ENCODE peak calls at places on chromosomes 1 and 21, in nine cellular contexts. I is heart left ventricle, R is heart right ventricle, Z is astrocyte, V is hepatocyte, D is WTC11, F is psoas muscle, Y is breast epithelium, J is ascending aorta. U is an unnamed sample.

GRCh38 chr1:53625766-53626520 is 113.0 kb downstream of the GLIS1 start:
- DNase-seq in I (no peak), R (no peak), Z (no peak), V (no peak), D (no peak), F (no peak), Y (peak; percentile 12), J (no peak), U (no peak)

GRCh38 chr1:16068356-16069270 is 4.8 kb downstream of the FAM131C start:
- DNase-seq in I (peak; percentile 83), R (peak; percentile 65), Z (no peak), V (peak; percentile 57), D (no peak), F (peak; percentile 38), Y (no peak), J (no peak), U (no peak)

GRCh38 chr1:47950481-47950880 is 46.7 kb downstream of the TRABD2B start:
- DNase-seq in I (no peak), R (no peak), Z (no peak), V (no peak), D (no peak), F (no peak), Y (no peak), J (no peak), U (no peak)

GRCh38 chr1:154851392-154852177 is 18.5 kb downstream of the KCNN3 start:
- DNase-seq in I (no peak), R (no peak), Z (no peak), V (no peak), D (peak; percentile 58), F (peak; percentile 50), Y (no peak), J (no peak), U (no peak)

GRCh38 chr21:17414766-17415165 is 98.1 kb upstream of the CXADR start:
- DNase-seq in I (no peak), R (no peak), Z (no peak), V (no peak), D (no peak), F (no peak), Y (no peak), J (no peak), U (no peak)

GRCh38 chr1:100719490-100719889 is at the start of gene VCAM1:
- DNase-seq in I (no peak), R (peak; percentile 23), Z (no peak), V (peak; percentile 36), D (peak; percentile 17), F (no peak), Y (no peak), J (no peak), U (peak; percentile 85)

GRCh38 chr1:98429851-98430496 is 231.5 kb upstream of the SNX7 start:
- DNase-seq in I (no peak), R (no peak), Z (no peak), V (peak; percentile 17), D (no peak), F (no peak), Y (no peak), J (no peak), U (no peak)

GRCh38 chr1:169070547-169070946 is 35.9 kb upstream of the ATP1B1 start:
- DNase-seq in I (no peak), R (no peak), Z (no peak), V (no peak), D (no peak), F (no peak), Y (no peak), J (no peak), U (no peak)

GRCh38 chr1:208254862-208255261 is 10.7 kb upstream of the PLXNA2 start:
- DNase-seq in I (no peak), R (no peak), Z (peak; percentile 89), V (no peak), D (no peak), F (no peak), Y (no peak), J (no peak), U (peak; percentile 80)

GRCh38 chr1:26471498-26472329 is 526 bp upstream of the HMGN2 start:
- DNase-seq in I (peak; percentile 82), R (peak; percentile 47), Z (peak; percentile 57), V (peak; percentile 88), D (peak; percentile 73), F (peak; percentile 71), Y (peak; percentile 70), J (peak; percentile 12), U (peak; percentile 81)

GRCh38 chr1:232754930-232755329 is 50.3 kb upstream of the MAP10 start:
- DNase-seq in I (no peak), R (no peak), Z (no peak), V (no peak), D (no peak), F (no peak), Y (no peak), J (no peak), U (no peak)

GRCh38 chr1:33819290-33819912 is 44.5 kb upstream of the HMGB4 start:
- DNase-seq in I (no peak), R (no peak), Z (no peak), V (no peak), D (no peak), F (no peak), Y (no peak), J (no peak), U (no peak)

GRCh38 chr1:56123421-56123820 is 455.9 kb downstream of the PLPP3 start:
- DNase-seq in I (no peak), R (no peak), Z (peak; percentile 53), V (no peak), D (no peak), F (no peak), Y (no peak), J (no peak), U (peak; percentile 43)

GRCh38 chr1:228734881-228735801 is at the start of gene RHOU:
- DNase-seq in I (peak; percentile 82), R (peak; percentile 70), Z (peak; percentile 18), V (peak; percentile 93), D (peak; percentile 63), F (peak; percentile 80), Y (peak; percentile 79), J (peak; percentile 19), U (peak; percentile 57)
- TF ChIP-seq CTCF in I (peak; percentile 86), R (peak; percentile 86), Z (no peak), V (peak; percentile 50), D (peak; percentile 59), F (peak; percentile 86), Y (peak; percentile 95), J (peak; percentile 49), U (peak; percentile 42)

DNA sequence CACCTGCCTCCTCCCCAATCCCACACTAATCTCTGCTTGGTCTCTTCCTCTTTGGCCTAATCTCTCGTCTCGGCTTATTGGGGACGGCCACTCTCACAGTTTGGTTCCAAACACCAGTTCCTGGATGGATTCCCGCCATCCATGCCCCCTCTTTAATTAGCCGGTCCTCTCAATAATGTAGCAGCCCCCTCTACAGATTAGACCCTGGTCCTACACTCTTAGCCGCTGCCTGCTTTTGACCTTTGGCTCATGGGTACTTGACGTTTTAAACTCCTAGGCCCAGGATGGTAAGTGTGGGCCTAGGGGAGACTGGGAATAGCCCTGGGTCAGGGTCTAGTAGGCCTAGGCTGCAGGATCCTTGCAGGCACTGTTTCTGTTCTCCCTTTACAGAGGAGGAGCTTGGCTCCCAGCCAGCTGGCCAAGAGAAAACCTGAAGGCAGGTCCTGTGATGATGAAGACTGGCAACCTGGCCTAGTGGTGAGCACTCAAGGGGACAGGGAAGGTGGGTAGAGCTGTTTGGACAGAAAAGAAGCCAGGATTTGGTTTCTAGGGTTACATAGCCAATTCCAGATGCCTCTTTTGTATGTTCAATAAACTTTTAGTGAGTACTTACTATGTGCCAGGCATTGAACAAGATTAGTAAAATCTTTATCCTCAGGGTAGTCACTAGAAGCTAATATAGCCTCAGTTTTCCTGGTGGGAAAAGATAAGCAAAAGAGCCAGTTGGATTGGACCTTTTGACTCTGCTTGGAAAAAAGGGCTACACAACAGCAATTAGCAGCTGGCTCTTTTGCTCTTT is 758 bp downstream of the RAD54L start:
- DNase-seq in I (peak; percentile 35), R (no peak), Z (no peak), V (peak; percentile 45), D (peak; percentile 40), F (peak; percentile 19), Y (no peak), J (no peak), U (no peak)
- TF ChIP-seq CTCF in I (no peak), R (no peak), Z (no peak), V (no peak), D (peak; percentile 18), F (no peak), Y (no peak), J (no peak), U (no peak)

DNA sequence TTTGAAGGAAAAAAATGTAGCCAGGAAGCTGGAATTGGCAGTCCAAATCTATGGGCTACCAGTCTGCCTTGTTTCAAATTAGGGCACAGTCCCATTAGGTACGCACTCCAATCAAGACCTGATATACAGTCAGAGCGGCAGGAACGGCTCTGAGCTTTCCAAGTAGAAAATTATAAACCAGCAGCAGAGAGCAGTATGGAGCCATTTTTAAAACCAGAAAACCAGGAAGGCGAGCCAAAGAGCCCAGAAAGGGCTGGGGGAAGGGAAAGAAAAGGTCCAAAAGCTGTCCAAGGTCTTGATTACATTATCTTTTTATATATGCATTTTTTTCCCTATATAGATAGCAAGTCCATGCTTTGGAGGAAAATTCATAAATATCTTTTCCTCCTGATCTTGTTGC is 719.0 kb downstream of the RWDD3 start:
- DNase-seq in I (no peak), R (no peak), Z (peak; percentile 7), V (peak; percentile 58), D (peak; percentile 12), F (no peak), Y (no peak), J (no peak), U (peak; percentile 22)
- TF ChIP-seq CTCF in I (no peak), R (no peak), Z (no peak), V (peak; percentile 58), D (no peak), F (no peak), Y (peak; percentile 29), J (peak; percentile 8), U (peak; percentile 26)

DNA sequence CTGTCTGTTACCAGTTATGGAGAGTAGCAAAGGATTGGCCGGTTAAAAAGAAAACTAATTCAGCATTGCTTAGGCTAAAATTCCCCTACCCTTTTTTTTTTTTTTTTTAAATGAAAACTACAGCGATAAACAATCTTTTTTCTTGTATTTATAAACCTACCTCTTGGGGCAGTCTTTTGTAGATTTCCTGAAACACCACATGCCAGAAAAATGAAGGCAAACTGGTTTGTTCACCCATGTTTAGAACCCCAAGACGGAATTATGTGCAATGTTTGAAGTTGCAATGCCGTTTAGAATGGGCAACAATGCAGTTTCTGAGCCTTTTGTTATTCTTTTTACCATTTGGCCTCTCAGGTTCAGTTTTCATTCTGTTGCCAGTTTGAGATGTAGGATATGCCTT is 59.1 kb downstream of the PRDM2 start:
- DNase-seq in I (no peak), R (no peak), Z (no peak), V (peak; percentile 66), D (no peak), F (no peak), Y (no peak), J (no peak), U (no peak)
- TF ChIP-seq CTCF in I (no peak), R (no peak), Z (no peak), V (peak; percentile 28), D (no peak), F (no peak), Y (no peak), J (no peak), U (peak; percentile 28)

DNA sequence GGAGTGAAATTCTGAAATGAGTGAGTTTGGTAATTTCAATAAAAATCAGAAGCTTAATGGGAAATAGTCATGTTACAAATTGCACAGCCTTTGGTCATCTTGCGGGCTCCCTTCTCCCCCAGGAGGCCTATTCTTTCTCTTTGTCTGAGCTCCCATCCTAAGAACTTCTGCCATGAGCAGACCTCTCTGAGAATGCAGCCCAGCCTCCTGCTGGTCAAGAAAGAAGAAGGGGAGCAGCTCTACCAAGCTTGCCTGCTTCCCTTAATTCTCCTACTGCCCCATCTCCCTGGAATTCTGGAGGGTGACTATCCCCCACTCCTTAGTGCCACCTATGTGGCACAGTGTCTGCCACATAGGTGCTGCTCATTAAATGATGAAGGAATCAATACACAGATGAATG is 300.7 kb upstream of the DAB1 start:
- DNase-seq in I (no peak), R (no peak), Z (no peak), V (no peak), D (no peak), F (no peak), Y (no peak), J (no peak), U (no peak)
- TF ChIP-seq CTCF in I (no peak), R (no peak), Z (no peak), V (no peak), D (no peak), F (no peak), Y (no peak), J (no peak), U (no peak)

U was measured in choroid plexus epithelial cell.